ENCODE peak calls at places on chromosomes 4 and X, in seven cellular contexts. One of them, this sample, is unnamed.

GRCh38 chr4:183746305-183747229 is 87.5 kb downstream of the TRAPPC11 start:
- DNase-seq in fibroblast of lung: no peak
- DNase-seq in ovary: no peak
- DNase-seq in CD8-positive, alpha-beta memory T cell: no peak
- DNase-seq in colonic mucosa: no peak
- DNase-seq in Peyer's patch: no peak
- DNase-seq in endodermal cell: peak; percentile 37
- DNase-seq in this sample: peak; percentile 55

GRCh38 chr4:86970447-86971354 is 35.9 kb downstream of the AFF1 start:
- DNase-seq in fibroblast of lung: no peak
- DNase-seq in CD8-positive, alpha-beta memory T cell: no peak
- DNase-seq in endodermal cell: no peak
- DNase-seq in Peyer's patch: no peak
- DNase-seq in colonic mucosa: no peak
- DNase-seq in ovary: no peak
- DNase-seq in this sample: no peak

GRCh38 chr4:32172761-32173160 is 1452.6 kb downstream of the PCDH7 start:
- DNase-seq in ovary: no peak
- DNase-seq in Peyer's patch: no peak
- DNase-seq in fibroblast of lung: peak; percentile 5
- DNase-seq in endodermal cell: no peak
- DNase-seq in CD8-positive, alpha-beta memory T cell: no peak
- DNase-seq in colonic mucosa: no peak
- DNase-seq in this sample: no peak

GRCh38 chr4:13173974-13174373 is 310.2 kb downstream of the RAB28 start:
- DNase-seq in Peyer's patch: no peak
- DNase-seq in endodermal cell: no peak
- DNase-seq in ovary: no peak
- DNase-seq in fibroblast of lung: peak; percentile 11
- DNase-seq in colonic mucosa: peak; percentile 30
- DNase-seq in CD8-positive, alpha-beta memory T cell: no peak
- DNase-seq in this sample: peak; percentile 89

GRCh38 chr4:41144812-41145211 is 69.5 kb downstream of the APBB2 start:
- DNase-seq in endodermal cell: no peak
- DNase-seq in CD8-positive, alpha-beta memory T cell: no peak
- DNase-seq in colonic mucosa: no peak
- DNase-seq in Peyer's patch: no peak
- DNase-seq in fibroblast of lung: no peak
- DNase-seq in ovary: no peak
- DNase-seq in this sample: no peak

GRCh38 chr4:29970626-29971025 is 749.5 kb upstream of the PCDH7 start:
- DNase-seq in colonic mucosa: no peak
- DNase-seq in Peyer's patch: no peak
- DNase-seq in CD8-positive, alpha-beta memory T cell: no peak
- DNase-seq in endodermal cell: peak; percentile 60
- DNase-seq in fibroblast of lung: peak; percentile 18
- DNase-seq in ovary: no peak
- DNase-seq in this sample: no peak

GRCh38 chr4:103307479-103308042 is 109.4 kb upstream of the CENPE start:
- DNase-seq in fibroblast of lung: no peak
- DNase-seq in ovary: no peak
- DNase-seq in CD8-positive, alpha-beta memory T cell: no peak
- DNase-seq in Peyer's patch: no peak
- DNase-seq in colonic mucosa: no peak
- DNase-seq in endodermal cell: no peak
- DNase-seq in this sample: no peak

GRCh38 chrX:68918202-68918601 is 89.4 kb downstream of the EFNB1 start:
- DNase-seq in fibroblast of lung: no peak
- DNase-seq in Peyer's patch: no peak
- DNase-seq in colonic mucosa: no peak
- DNase-seq in ovary: no peak
- DNase-seq in endodermal cell: no peak
- DNase-seq in CD8-positive, alpha-beta memory T cell: no peak
- DNase-seq in this sample: no peak

GRCh38 chr4:58760737-58761136 is 1650.6 kb upstream of the IGFBP7 start:
- DNase-seq in fibroblast of lung: no peak
- DNase-seq in colonic mucosa: no peak
- DNase-seq in endodermal cell: no peak
- DNase-seq in ovary: no peak
- DNase-seq in Peyer's patch: no peak
- DNase-seq in CD8-positive, alpha-beta memory T cell: no peak
- DNase-seq in this sample: no peak

GRCh38 chr4:145703850-145704528 is 24.0 kb downstream of the C4orf51 start:
- DNase-seq in Peyer's patch: no peak
- DNase-seq in fibroblast of lung: no peak
- DNase-seq in ovary: no peak
- DNase-seq in endodermal cell: no peak
- DNase-seq in colonic mucosa: no peak
- DNase-seq in CD8-positive, alpha-beta memory T cell: no peak
- DNase-seq in this sample: no peak

GRCh38 chr4:182680196-182680771 is 236.9 kb downstream of the DCTD start:
- DNase-seq in fibroblast of lung: peak; percentile 8
- DNase-seq in Peyer's patch: no peak
- DNase-seq in ovary: no peak
- DNase-seq in CD8-positive, alpha-beta memory T cell: no peak
- DNase-seq in colonic mucosa: no peak
- DNase-seq in endodermal cell: no peak
- DNase-seq in this sample: peak; percentile 41

GRCh38 chr4:7591409-7592063 is 156.8 kb upstream of the PSAPL1 start:
- DNase-seq in ovary: no peak
- DNase-seq in Peyer's patch: no peak
- DNase-seq in endodermal cell: no peak
- DNase-seq in CD8-positive, alpha-beta memory T cell: no peak
- DNase-seq in fibroblast of lung: no peak
- DNase-seq in colonic mucosa: no peak
- DNase-seq in this sample: no peak

GRCh38 chrX:49079489-49080428 is at the start of gene WDR45:
- DNase-seq in ovary: peak; percentile 79
- DNase-seq in endodermal cell: peak; percentile 83
- DNase-seq in colonic mucosa: peak; percentile 76
- DNase-seq in CD8-positive, alpha-beta memory T cell: peak; percentile 84
- DNase-seq in Peyer's patch: peak; percentile 69
- DNase-seq in fibroblast of lung: peak; percentile 73
- DNase-seq in this sample: peak; percentile 79

GRCh38 chr4:98571161-98571786 is 87.1 kb downstream of the TSPAN5 start:
- DNase-seq in fibroblast of lung: no peak
- DNase-seq in CD8-positive, alpha-beta memory T cell: no peak
- DNase-seq in endodermal cell: no peak
- DNase-seq in colonic mucosa: no peak
- DNase-seq in ovary: no peak
- DNase-seq in Peyer's patch: no peak
- DNase-seq in this sample: no peak

GRCh38 chrX:68433155-68433980 is at the start of gene OPHN1:
- DNase-seq in colonic mucosa: peak; percentile 85
- DNase-seq in endodermal cell: peak; percentile 87
- DNase-seq in Peyer's patch: no peak
- DNase-seq in ovary: peak; percentile 71
- DNase-seq in fibroblast of lung: peak; percentile 77
- DNase-seq in CD8-positive, alpha-beta memory T cell: no peak
- DNase-seq in this sample: peak; percentile 82

GRCh38 chr4:57854748-57855147 is 744.6 kb upstream of the IGFBP7 start:
- DNase-seq in ovary: no peak
- DNase-seq in CD8-positive, alpha-beta memory T cell: no peak
- DNase-seq in fibroblast of lung: peak; percentile 3
- DNase-seq in Peyer's patch: no peak
- DNase-seq in colonic mucosa: no peak
- DNase-seq in endodermal cell: no peak
- DNase-seq in this sample: no peak

DNA sequence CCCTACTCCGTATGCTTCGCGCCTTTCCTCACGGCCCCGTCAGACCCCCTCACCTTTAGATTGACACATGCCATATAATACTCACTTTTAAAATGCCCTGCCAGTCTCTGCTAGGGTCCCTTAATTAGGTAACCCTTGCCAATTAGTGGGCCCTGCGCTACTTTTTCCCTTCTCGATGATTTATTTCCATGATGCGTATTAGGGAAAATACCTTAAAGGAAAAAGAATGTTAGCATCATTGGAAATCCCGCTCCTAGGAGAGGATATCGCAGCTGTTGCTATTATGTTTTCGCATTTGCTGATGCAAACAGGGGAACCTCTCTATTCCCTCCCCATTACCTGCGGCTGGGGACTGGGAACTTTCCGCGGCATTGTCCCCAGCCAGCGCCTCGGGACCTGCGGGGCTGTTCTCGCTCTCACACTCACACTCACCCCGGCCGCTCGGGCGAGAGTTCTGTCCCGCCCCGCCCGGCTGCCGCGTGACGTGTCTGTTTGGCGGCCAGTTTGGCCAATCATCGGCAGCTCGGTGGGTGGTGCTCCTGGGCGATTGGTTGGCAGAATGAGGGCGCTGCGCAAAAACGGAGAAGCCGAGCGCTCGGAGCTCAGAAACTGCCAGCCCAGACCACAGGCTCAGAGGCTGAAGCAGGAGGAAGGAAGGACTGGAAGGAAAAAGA is at the start of gene PCDH10:
- DNase-seq in fibroblast of lung: peak; percentile 95
- DNase-seq in Peyer's patch: no peak
- DNase-seq in endodermal cell: peak; percentile 99
- DNase-seq in CD8-positive, alpha-beta memory T cell: no peak
- DNase-seq in ovary: peak; percentile 70
- DNase-seq in colonic mucosa: peak; percentile 73
- DNase-seq in this sample: peak; percentile 92
- H3K4me1 ChIP-seq in fibroblast of lung: peaks cover 5% of the 10 kb centered on the region
- H3K4me1 ChIP-seq in Peyer's patch: no peaks in the 10 kb centered on the region
- H3K4me1 ChIP-seq in endodermal cell: no peaks in the 10 kb centered on the region
- H3K4me1 ChIP-seq in CD8-positive, alpha-beta memory T cell: no peaks in the 10 kb centered on the region
- H3K4me1 ChIP-seq in ovary: no peaks in the 10 kb centered on the region
- H3K4me1 ChIP-seq in colonic mucosa: no peaks in the 10 kb centered on the region
- H3K4me1 ChIP-seq in this sample: no peaks in the 10 kb centered on the region

GRCh38 chr4:35106091-35106734 is 1138.1 kb downstream of the ARAP2 start:
- DNase-seq in colonic mucosa: no peak
- DNase-seq in fibroblast of lung: no peak
- DNase-seq in endodermal cell: no peak
- DNase-seq in CD8-positive, alpha-beta memory T cell: no peak
- DNase-seq in ovary: no peak
- DNase-seq in Peyer's patch: no peak
- DNase-seq in this sample: no peak

GRCh38 chr4:35102111-35102510 is 1142.2 kb downstream of the ARAP2 start:
- DNase-seq in Peyer's patch: no peak
- DNase-seq in CD8-positive, alpha-beta memory T cell: no peak
- DNase-seq in ovary: no peak
- DNase-seq in endodermal cell: no peak
- DNase-seq in fibroblast of lung: no peak
- DNase-seq in colonic mucosa: no peak
- DNase-seq in this sample: no peak

GRCh38 chr4:35105486-35105885 is 1138.8 kb downstream of the ARAP2 start:
- DNase-seq in fibroblast of lung: no peak
- DNase-seq in Peyer's patch: no peak
- DNase-seq in endodermal cell: no peak
- DNase-seq in CD8-positive, alpha-beta memory T cell: no peak
- DNase-seq in colonic mucosa: no peak
- DNase-seq in ovary: no peak
- DNase-seq in this sample: no peak

GRCh38 chr4:35100932-35101331 is 1143.4 kb downstream of the ARAP2 start:
- DNase-seq in colonic mucosa: no peak
- DNase-seq in Peyer's patch: no peak
- DNase-seq in fibroblast of lung: no peak
- DNase-seq in ovary: no peak
- DNase-seq in CD8-positive, alpha-beta memory T cell: no peak
- DNase-seq in endodermal cell: no peak
- DNase-seq in this sample: no peak
- H3K4me1 ChIP-seq in colonic mucosa: no peaks in the 10 kb centered on the region
- H3K4me1 ChIP-seq in Peyer's patch: no peaks in the 10 kb centered on the region
- H3K4me1 ChIP-seq in fibroblast of lung: no peaks in the 10 kb centered on the region
- H3K4me1 ChIP-seq in ovary: no peaks in the 10 kb centered on the region
- H3K4me1 ChIP-seq in CD8-positive, alpha-beta memory T cell: no peaks in the 10 kb centered on the region
- H3K4me1 ChIP-seq in endodermal cell: no peaks in the 10 kb centered on the region
- H3K4me1 ChIP-seq in this sample: no peaks in the 10 kb centered on the region

GRCh38 chr4:153447175-153447887 is 18.8 kb upstream of the TMEM131L start:
- DNase-seq in endodermal cell: no peak
- DNase-seq in ovary: no peak
- DNase-seq in colonic mucosa: no peak
- DNase-seq in fibroblast of lung: peak; percentile 90
- DNase-seq in Peyer's patch: no peak
- DNase-seq in CD8-positive, alpha-beta memory T cell: no peak
- DNase-seq in this sample: no peak

GRCh38 chr4:153451931-153452660 is 14.1 kb upstream of the TMEM131L start:
- DNase-seq in Peyer's patch: no peak
- DNase-seq in fibroblast of lung: no peak
- DNase-seq in endodermal cell: peak; percentile 93
- DNase-seq in CD8-positive, alpha-beta memory T cell: no peak
- DNase-seq in colonic mucosa: no peak
- DNase-seq in ovary: no peak
- DNase-seq in this sample: peak; percentile 79

GRCh38 chr4:153448003-153448731 is 18.0 kb upstream of the TMEM131L start:
- DNase-seq in CD8-positive, alpha-beta memory T cell: no peak
- DNase-seq in ovary: no peak
- DNase-seq in Peyer's patch: no peak
- DNase-seq in colonic mucosa: no peak
- DNase-seq in fibroblast of lung: peak; percentile 79
- DNase-seq in endodermal cell: no peak
- DNase-seq in this sample: no peak

GRCh38 chr4:153450545-153450917 is 15.6 kb upstream of the TMEM131L start:
- DNase-seq in fibroblast of lung: no peak
- DNase-seq in colonic mucosa: no peak
- DNase-seq in endodermal cell: peak; percentile 4
- DNase-seq in CD8-positive, alpha-beta memory T cell: no peak
- DNase-seq in ovary: no peak
- DNase-seq in Peyer's patch: no peak
- DNase-seq in this sample: no peak

DNA sequence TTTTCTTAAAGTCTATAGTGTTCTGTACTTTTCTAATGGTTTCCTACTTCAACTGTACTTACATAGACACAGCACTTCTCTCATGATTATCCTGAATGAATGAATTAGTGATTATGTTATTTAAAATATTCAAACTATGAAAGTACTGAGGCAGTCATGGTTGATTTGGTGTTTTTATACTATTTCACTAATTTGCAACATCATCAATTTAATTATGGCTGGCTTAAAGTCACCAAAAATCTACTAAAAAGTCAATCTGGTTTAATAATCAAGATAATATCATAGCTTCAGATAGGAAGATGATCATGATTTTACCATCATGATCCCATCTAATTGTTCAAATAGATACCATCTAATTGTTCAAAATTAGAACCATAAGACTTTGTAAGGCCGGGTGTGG is 16.8 kb upstream of the TMEM131L start:
- DNase-seq in ovary: no peak
- DNase-seq in endodermal cell: no peak
- DNase-seq in Peyer's patch: no peak
- DNase-seq in CD8-positive, alpha-beta memory T cell: no peak
- DNase-seq in fibroblast of lung: no peak
- DNase-seq in colonic mucosa: no peak
- DNase-seq in this sample: no peak
- H3K4me1 ChIP-seq in ovary: peaks cover 2% of the 10 kb centered on the region
- H3K4me1 ChIP-seq in endodermal cell: peaks cover 5% of the 10 kb centered on the region
- H3K4me1 ChIP-seq in Peyer's patch: no peaks in the 10 kb centered on the region
- H3K4me1 ChIP-seq in CD8-positive, alpha-beta memory T cell: peaks cover 18% of the 10 kb centered on the region
- H3K4me1 ChIP-seq in fibroblast of lung: peaks cover 8% of the 10 kb centered on the region
- H3K4me1 ChIP-seq in colonic mucosa: no peaks in the 10 kb centered on the region
- H3K4me1 ChIP-seq in this sample: no peaks in the 10 kb centered on the region

DNA sequence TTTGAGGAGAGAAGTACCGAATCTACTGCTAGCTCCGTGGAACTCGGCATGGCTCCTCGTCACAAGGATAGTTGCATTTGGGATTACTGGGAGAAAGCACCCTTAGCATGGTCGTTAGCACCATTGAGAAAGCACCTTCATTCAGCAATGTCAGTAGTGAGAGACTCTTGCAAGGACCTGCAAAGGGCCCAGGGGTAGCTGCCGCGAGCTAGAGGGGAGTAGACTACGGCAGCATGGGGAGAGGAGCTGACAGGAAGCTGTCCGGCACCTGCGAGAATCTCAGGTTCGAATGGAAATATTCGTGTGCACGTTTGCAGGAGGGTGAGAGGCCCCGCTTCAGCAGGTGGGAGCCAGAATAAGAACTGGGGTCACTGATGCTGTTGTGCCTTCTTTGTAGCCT is 20.2 kb downstream of the TLR10 start:
- DNase-seq in Peyer's patch: peak; percentile 60
- DNase-seq in endodermal cell: peak; percentile 43
- DNase-seq in CD8-positive, alpha-beta memory T cell: no peak
- DNase-seq in fibroblast of lung: no peak
- DNase-seq in colonic mucosa: no peak
- DNase-seq in ovary: no peak
- DNase-seq in this sample: no peak
- H3K4me1 ChIP-seq in Peyer's patch: no peaks in the 10 kb centered on the region
- H3K4me1 ChIP-seq in endodermal cell: no peaks in the 10 kb centered on the region
- H3K4me1 ChIP-seq in CD8-positive, alpha-beta memory T cell: no peaks in the 10 kb centered on the region
- H3K4me1 ChIP-seq in fibroblast of lung: peaks cover 3% of the 10 kb centered on the region
- H3K4me1 ChIP-seq in colonic mucosa: no peaks in the 10 kb centered on the region
- H3K4me1 ChIP-seq in ovary: no peaks in the 10 kb centered on the region
- H3K4me1 ChIP-seq in this sample: peaks cover 3% of the 10 kb centered on the region

This sample was measured in right cardiac atrium.